ENCODE peak calls at places on chromosomes 12 and 14, in ten cellular contexts. J, H, A, E, T, M, L, P, G and V are unnamed samples.

GRCh38 chr14:26389646-26390508 is 208.0 kb downstream of the NOVA1 start:
- DNase-seq in J (no peak), H (no peak), A (no peak), E (no peak), T (peak), M (no peak), L (no peak), P (no peak), G (no peak), V (no peak)

GRCh38 chr14:105855893-105856675 is 329.7 kb downstream of the TMEM121 start:
- DNase-seq in J (no peak), H (no peak), A (no peak), E (no peak), T (no peak), M (no peak), L (no peak), P (peak), G (no peak), V (peak)

GRCh38 chr12:81596558-81596957 is 162.6 kb downstream of the PPFIA2 start:
- DNase-seq in J (no peak), H (no peak), A (no peak), E (no peak), T (no peak), M (no peak), L (no peak), P (no peak), G (no peak), V (no peak)

GRCh38 chr12:26870491-26871419 is 37.8 kb upstream of the ITPR2 start:
- DNase-seq in J (no peak), H (no peak), A (no peak), E (peak), T (peak), M (peak), L (peak), P (peak), G (peak), V (no peak)

GRCh38 chr12:53820503-53820902 is 68.7 kb upstream of the CISTR start:
- DNase-seq in J (no peak), H (no peak), A (no peak), E (peak), T (peak), M (no peak), L (no peak), P (no peak), G (no peak), V (no peak)

GRCh38 chr14:76947838-76948184 is 80.7 kb downstream of the IRF2BPL start:
- DNase-seq in J (no peak), H (no peak), A (no peak), E (no peak), T (no peak), M (no peak), L (no peak), P (no peak), G (no peak), V (no peak)

GRCh38 chr14:89232366-89233070 is 184.5 kb downstream of the FOXN3 start:
- DNase-seq in J (no peak), H (no peak), A (peak), E (no peak), T (no peak), M (no peak), L (no peak), P (no peak), G (no peak), V (no peak)

GRCh38 chr12:4353785-4354208 is 25.7 kb downstream of the FGF23 start:
- DNase-seq in J (no peak), H (no peak), A (no peak), E (peak), T (no peak), M (no peak), L (no peak), P (no peak), G (no peak), V (no peak)

GRCh38 chr14:68986926-68987652 is 8.0 kb upstream of the ACTN1 start:
- DNase-seq in J (no peak), H (no peak), A (no peak), E (no peak), T (peak), M (no peak), L (no peak), P (no peak), G (no peak), V (no peak)

GRCh38 chr12:21892341-21892740 is 48.9 kb downstream of the ABCC9 start:
- DNase-seq in J (no peak), H (no peak), A (no peak), E (no peak), T (no peak), M (no peak), L (no peak), P (no peak), G (no peak), V (no peak)

GRCh38 chr14:22926316-22926715 is 2.9 kb downstream of the PRMT5 start:
- DNase-seq in J (no peak), H (no peak), A (no peak), E (peak), T (peak), M (no peak), L (no peak), P (no peak), G (no peak), V (no peak)

GRCh38 chr12:113586461-113586860 is 114.8 kb upstream of the LHX5 start:
- DNase-seq in J (no peak), H (no peak), A (no peak), E (no peak), T (no peak), M (no peak), L (no peak), P (no peak), G (no peak), V (no peak)

GRCh38 chr12:89709994-89710872 is 1.6 kb upstream of the ATP2B1 start:
- DNase-seq in J (no peak), H (no peak), A (no peak), E (no peak), T (peak), M (no peak), L (peak), P (peak), G (peak), V (peak)

GRCh38 chr12:3247596-3248270 is 170.6 kb downstream of the TSPAN9 start:
- DNase-seq in J (no peak), H (no peak), A (no peak), E (no peak), T (no peak), M (no peak), L (no peak), P (no peak), G (no peak), V (no peak)

GRCh38 chr12:4701863-4702262 is 18.3 kb upstream of the GALNT8 start:
- DNase-seq in J (peak), H (no peak), A (no peak), E (no peak), T (no peak), M (no peak), L (no peak), P (no peak), G (no peak), V (no peak)

GRCh38 chr12:96354326-96354725 is 45.9 kb downstream of the CDK17 start:
- DNase-seq in J (no peak), H (no peak), A (no peak), E (no peak), T (peak), M (no peak), L (no peak), P (no peak), G (no peak), V (no peak)

GRCh38 chr12:113815031-113815430 is 151.1 kb downstream of the RBM19 start:
- DNase-seq in J (no peak), H (no peak), A (no peak), E (no peak), T (no peak), M (no peak), L (no peak), P (no peak), G (no peak), V (no peak)

GRCh38 chr12:13024151-13024946 is 19.8 kb upstream of the FAM234B start:
- DNase-seq in J (no peak), H (no peak), A (peak), E (peak), T (peak), M (no peak), L (peak), P (no peak), G (peak), V (no peak)

GRCh38 chr12:120474092-120474960 is 4.8 kb upstream of the SRSF9 start:
- DNase-seq in J (no peak), H (no peak), A (no peak), E (peak), T (peak), M (no peak), L (peak), P (peak), G (no peak), V (no peak)

GRCh38 chr12:27588786-27589185 is 64.8 kb downstream of the PPFIBP1 start:
- DNase-seq in J (no peak), H (no peak), A (no peak), E (no peak), T (no peak), M (no peak), L (no peak), P (no peak), G (no peak), V (no peak)

GRCh38 chr12:10235761-10236631 is 23.3 kb downstream of the GABARAPL1 start:
- DNase-seq in J (no peak), H (no peak), A (peak), E (peak), T (peak), M (no peak), L (peak), P (no peak), G (peak), V (no peak)

DNA sequence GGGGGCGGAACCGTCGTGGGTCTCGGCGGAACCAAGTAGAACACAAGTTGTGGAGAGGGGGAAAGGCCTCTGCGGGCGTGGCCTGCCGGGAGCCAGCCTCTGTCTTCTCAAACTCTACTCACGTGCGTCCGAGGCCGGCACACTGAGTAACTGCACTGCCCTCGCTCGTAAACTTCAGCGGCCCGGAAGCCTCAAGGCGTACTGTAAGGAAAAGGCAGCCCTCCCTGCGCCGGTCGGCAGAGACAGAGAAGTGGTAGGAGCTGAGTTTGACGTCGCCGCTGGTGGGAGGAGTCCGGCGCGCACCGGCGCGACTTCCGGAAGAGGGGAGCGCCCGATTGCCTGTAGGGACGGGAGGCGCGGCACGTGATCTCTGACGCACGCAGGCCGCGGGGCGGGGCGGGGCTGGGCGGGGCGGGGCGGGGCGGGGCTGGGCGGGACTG is at the start of gene FBXO33:
- DNase-seq in J (peak), H (peak), A (peak), E (peak), T (peak), M (peak), L (peak), P (peak), G (peak), V (peak)
- TF ChIP-seq POLR2A in J (no peak), H (no peak), A (no peak), E (no peak), T (no peak), M (no peak), L (no peak), P (no peak), G (peak), V (no peak)

DNA sequence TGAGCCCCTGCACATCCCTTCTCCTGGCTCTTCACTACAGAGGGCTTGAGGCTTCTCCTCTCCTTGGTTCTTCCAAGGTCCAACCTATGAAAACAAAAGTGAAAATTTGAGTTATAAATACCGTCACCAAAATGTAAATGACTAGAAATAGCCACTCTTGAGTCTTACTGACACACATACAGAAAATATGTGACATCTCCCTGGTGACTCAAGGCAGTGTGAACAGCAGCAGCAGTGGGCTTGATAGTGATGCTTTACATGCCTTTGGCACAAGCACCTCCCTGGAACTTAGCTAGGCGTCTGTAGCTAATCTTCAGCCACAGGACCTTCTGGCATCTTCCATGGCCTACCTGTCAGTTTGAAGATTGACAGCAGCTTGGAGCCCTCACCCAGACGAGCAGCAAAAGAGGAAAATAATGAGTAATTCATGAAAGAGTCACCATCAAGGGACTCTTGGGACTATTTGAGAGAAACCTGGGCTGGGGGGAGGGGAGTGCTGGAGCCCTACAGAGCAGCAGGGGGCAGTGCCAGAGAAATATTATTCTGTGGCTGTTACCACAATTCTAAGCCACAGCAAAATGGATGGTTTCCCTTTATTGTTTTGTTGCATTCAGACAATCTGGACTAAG is 158.0 kb downstream of the KCNK10 start:
- DNase-seq in J (no peak), H (no peak), A (no peak), E (no peak), T (no peak), M (no peak), L (no peak), P (no peak), G (no peak), V (no peak)
- TF ChIP-seq CTCF in J (no peak), H (no peak), A (no peak), E (no peak), T (no peak), M (no peak), L (no peak), P (no peak), G (no peak), V (no peak)

GRCh38 chr14:65167072-65167645 is 64.8 kb upstream of the MAX start:
- DNase-seq in J (no peak), H (no peak), A (no peak), E (peak), T (no peak), M (no peak), L (no peak), P (no peak), G (no peak), V (no peak)

GRCh38 chr14:65170768-65171251 is 68.5 kb upstream of the MAX start:
- DNase-seq in J (no peak), H (no peak), A (no peak), E (peak), T (peak), M (no peak), L (peak), P (peak), G (no peak), V (no peak)

GRCh38 chr14:65168840-65169239 is 66.5 kb upstream of the MAX start:
- DNase-seq in J (no peak), H (no peak), A (no peak), E (no peak), T (no peak), M (no peak), L (no peak), P (no peak), G (no peak), V (no peak)

GRCh38 chr14:65169351-65169750 is 67.0 kb upstream of the MAX start:
- DNase-seq in J (no peak), H (no peak), A (no peak), E (no peak), T (peak), M (no peak), L (no peak), P (no peak), G (no peak), V (no peak)

DNA sequence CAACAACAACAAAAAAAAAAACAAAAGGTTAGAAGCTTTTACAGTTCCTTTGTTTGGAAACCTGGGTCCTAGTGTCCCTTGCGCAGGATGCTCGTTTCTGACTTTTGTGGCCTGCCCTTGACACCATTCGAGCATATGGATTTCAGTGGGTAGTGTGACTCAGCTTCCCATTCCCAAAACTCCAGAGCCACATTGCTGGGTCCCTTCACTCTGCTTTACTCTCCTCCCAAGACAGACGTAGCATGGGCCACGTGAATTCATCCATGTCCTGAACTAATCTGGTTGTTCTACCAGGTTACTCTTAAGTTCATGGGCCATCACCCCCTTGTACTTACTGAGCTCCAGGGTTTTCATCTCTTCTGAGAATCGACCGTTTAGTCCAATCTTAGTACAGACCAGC is 68.0 kb upstream of the MAX start:
- DNase-seq in J (no peak), H (no peak), A (no peak), E (no peak), T (no peak), M (no peak), L (no peak), P (no peak), G (no peak), V (no peak)
- H3K4me3 ChIP-seq in J (peak), H (no peak), A (no peak), E (peak), T (no peak), M (no peak), L (no peak), P (no peak), G (peak), V (no peak)

GRCh38 chr14:74977901-74978385 is 22.5 kb upstream of the PGF start:
- DNase-seq in J (no peak), H (no peak), A (no peak), E (no peak), T (no peak), M (no peak), L (no peak), P (peak), G (no peak), V (no peak)

GRCh38 chr14:74977164-74977900 is 21.9 kb upstream of the PGF start:
- DNase-seq in J (no peak), H (no peak), A (no peak), E (no peak), T (no peak), M (no peak), L (no peak), P (peak), G (no peak), V (no peak)

GRCh38 chr14:74979029-74979428 is 23.6 kb upstream of the PGF start:
- DNase-seq in J (no peak), H (no peak), A (no peak), E (no peak), T (no peak), M (no peak), L (no peak), P (no peak), G (no peak), V (no peak)

GRCh38 chr14:74979442-74980397 is 23.0 kb upstream of the EIF2B2 start:
- DNase-seq in J (no peak), H (peak), A (no peak), E (no peak), T (peak), M (no peak), L (no peak), P (peak), G (no peak), V (no peak)

GRCh38 chr14:74978416-74978947 is 23.1 kb upstream of the PGF start:
- DNase-seq in J (no peak), H (no peak), A (no peak), E (no peak), T (no peak), M (no peak), L (no peak), P (peak), G (no peak), V (no peak)
- TF ChIP-seq POLR2A in J (no peak), H (no peak), A (no peak), E (no peak), T (no peak), M (no peak), L (no peak), P (no peak), G (no peak), V (no peak)

GRCh38 chr14:31566456-31566855 is 5.3 kb downstream of the NUBPL start:
- DNase-seq in J (no peak), H (no peak), A (no peak), E (no peak), T (no peak), M (no peak), L (no peak), P (no peak), G (no peak), V (no peak)
- TF ChIP-seq CTCF in J (no peak), H (no peak), A (no peak), E (no peak), T (no peak), M (no peak), L (no peak), P (no peak), G (no peak), V (no peak)